ENCODE peak calls at places on chromosomes 4 and X, in eight cellular contexts. V, D, U, K, C, H, N and Z are unnamed samples.
A peak's percentile ranks its signal among the peaks of the same experiment; 100 is the strongest.

GRCh38 chr4:128468485-128468989 is 180.9 kb upstream of the PGRMC2 start:
- DNase-seq in K (no peak), U (peak; percentile 76), V (no peak), D (peak; percentile 98), N (peak; percentile 37), H (no peak), C (no peak), Z (peak; percentile 83)

GRCh38 chr4:185534850-185535761 is at the start of gene PDLIM3:
- DNase-seq in U (peak; percentile 80), C (peak; percentile 84), N (peak; percentile 89), V (peak; percentile 77), K (peak; percentile 12), H (no peak), D (peak; percentile 51), Z (no peak)

GRCh38 chrX:1419545-1420355 is 27.8 kb upstream of the SLC25A6 start:
- DNase-seq in N (no peak), D (no peak), U (no peak), V (no peak), K (no peak), C (no peak), H (no peak), Z (no peak)

GRCh38 chrX:153889123-153889522 is 3.1 kb upstream of the L1CAM start:
- DNase-seq in N (no peak), D (no peak), V (no peak), K (no peak), C (no peak), H (no peak), U (no peak), Z (no peak)

GRCh38 chr4:41644288-41644914 is 104.1 kb downstream of the PHOX2B start:
- DNase-seq in K (no peak), C (peak; percentile 92), U (peak; percentile 84), D (peak; percentile 55), N (peak; percentile 75), H (no peak), V (no peak), Z (no peak)

GRCh38 chr4:76626686-76627465 is 191.8 kb downstream of the SHROOM3 start:
- DNase-seq in U (no peak), D (no peak), H (no peak), C (no peak), V (no peak), K (no peak), N (peak; percentile 21), Z (peak; percentile 26)

GRCh38 chr4:19381068-19381467 is 870.6 kb upstream of the SLIT2 start:
- DNase-seq in C (no peak), N (no peak), K (no peak), U (no peak), D (peak; percentile 80), H (no peak), V (no peak), Z (peak; percentile 81)

GRCh38 chr4:38189445-38189844 is 229.2 kb downstream of the PTTG2 start:
- DNase-seq in K (peak; percentile 90), V (no peak), N (no peak), D (peak; percentile 91), U (no peak), C (no peak), H (no peak), Z (peak; percentile 89)

GRCh38 chrX:83469551-83469950 is 38.5 kb upstream of the POU3F4 start:
- DNase-seq in K (no peak), V (peak; percentile 62), N (peak; percentile 15), U (peak; percentile 21), D (peak; percentile 10), C (peak; percentile 29), H (peak; percentile 66), Z (peak; percentile 49)

GRCh38 chrX:23554304-23554703 is 113.0 kb upstream of the PRDX4 start:
- DNase-seq in V (peak; percentile 29), D (peak; percentile 53), C (peak; percentile 63), U (peak; percentile 72), K (peak; percentile 22), N (peak; percentile 10), H (peak; percentile 9), Z (peak; percentile 68)

GRCh38 chrX:6851140-6851539 is 296.4 kb upstream of the STS start:
- DNase-seq in N (no peak), V (no peak), D (no peak), H (peak; percentile 36), U (no peak), C (no peak), K (no peak), Z (no peak)

GRCh38 chrX:122777766-122778165 is 406.3 kb upstream of the GRIA3 start:
- DNase-seq in D (no peak), H (no peak), V (no peak), C (no peak), N (no peak), U (no peak), K (no peak), Z (no peak)

GRCh38 chr4:166165829-166166420 is 292.9 kb downstream of the TLL1 start:
- DNase-seq in C (peak; percentile 79), K (peak; percentile 77), U (peak; percentile 85), H (peak; percentile 68), D (peak; percentile 81), V (peak; percentile 77), N (peak; percentile 37), Z (peak; percentile 82)

GRCh38 chr4:100816646-100817045 is 298.8 kb upstream of the EMCN start:
- DNase-seq in U (peak; percentile 15), D (no peak), C (no peak), K (no peak), V (no peak), N (no peak), H (no peak), Z (peak; percentile 19)
- TF ChIP-seq EZH2phosphoT487 in U (no peak), D (no peak), C (no peak), K (no peak), V (no peak), N (no peak), H (no peak), Z (no peak)

GRCh38 chr4:153296424-153296823 is 48.1 kb upstream of the MND1 start:
- DNase-seq in V (no peak), H (no peak), N (no peak), U (peak; percentile 73), C (peak; percentile 11), K (no peak), D (peak; percentile 64), Z (no peak)

GRCh38 chr4:153294631-153295030 is 49.9 kb upstream of the MND1 start:
- DNase-seq in C (no peak), U (no peak), D (peak; percentile 56), K (no peak), N (no peak), H (no peak), V (no peak), Z (peak; percentile 25)

GRCh38 chr4:153293675-153294057 is 50.8 kb upstream of the MND1 start:
- DNase-seq in D (no peak), V (no peak), H (no peak), C (no peak), K (no peak), N (no peak), U (no peak), Z (no peak)

GRCh38 chr4:153297116-153297515 is 47.4 kb upstream of the MND1 start:
- DNase-seq in H (no peak), V (no peak), D (peak; percentile 15), U (no peak), C (no peak), K (no peak), N (no peak), Z (no peak)

DNA sequence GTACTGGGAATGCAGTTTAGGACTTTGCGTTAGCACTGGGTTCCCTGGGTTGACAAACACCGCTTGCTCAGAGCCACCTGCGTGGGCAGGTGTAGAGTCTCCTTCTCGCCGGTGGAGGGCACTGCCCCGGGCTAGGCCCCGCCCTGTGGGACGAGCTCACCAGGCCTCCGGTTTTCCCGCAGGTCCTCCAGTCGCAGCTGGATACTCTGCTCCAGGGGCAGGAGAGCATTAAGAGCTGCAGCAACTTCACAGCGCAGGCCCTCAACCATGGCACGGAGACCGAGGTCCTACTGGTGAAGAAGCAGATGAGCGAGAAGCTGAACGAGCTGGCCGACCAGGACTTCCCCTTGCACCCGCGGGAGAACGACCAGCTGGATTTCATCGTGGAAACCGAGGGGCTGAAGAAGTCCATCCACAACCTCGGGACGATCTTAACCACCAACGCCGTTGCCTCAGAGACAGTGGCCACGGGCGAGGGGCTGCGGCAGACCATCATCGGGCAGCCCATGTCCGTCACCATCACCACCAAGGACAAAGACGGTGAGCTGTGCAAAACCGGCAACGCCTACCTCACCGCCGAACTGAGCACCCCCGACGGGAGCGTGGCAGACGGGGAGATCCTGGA is 49.2 kb upstream of the MND1 start:
- DNase-seq in C (no peak), N (no peak), V (no peak), K (no peak), D (no peak), U (no peak), H (no peak), Z (no peak)
- H3K9me3 ChIP-seq in C (no peaks in the 10 kb centered on the region), N (peaks cover 7% of the 10 kb centered on the region), V (no peaks in the 10 kb centered on the region), K (peaks cover 3% of the 10 kb centered on the region), D (no peaks in the 10 kb centered on the region), U (no peaks in the 10 kb centered on the region), H (no peaks in the 10 kb centered on the region), Z (no peaks in the 10 kb centered on the region)

GRCh38 chrX:119878740-119879139 is 7.1 kb downstream of the NDUFA1 start:
- DNase-seq in D (no peak), H (no peak), U (no peak), V (no peak), N (no peak), C (no peak), K (no peak), Z (no peak)

GRCh38 chrX:119885554-119886428 is 9.9 kb upstream of the AKAP14 start:
- DNase-seq in D (no peak), C (no peak), H (peak; percentile 13), K (no peak), N (no peak), V (peak; percentile 93), U (no peak), Z (peak; percentile 31)

GRCh38 chrX:119880552-119881437 is 9.2 kb downstream of the NDUFA1 start:
- DNase-seq in V (peak; percentile 86), U (peak; percentile 57), C (peak; percentile 52), N (peak; percentile 71), D (peak; percentile 73), H (peak; percentile 76), K (peak; percentile 23), Z (peak; percentile 69)

GRCh38 chrX:119880076-119880475 is 8.4 kb downstream of the NDUFA1 start:
- DNase-seq in U (no peak), D (no peak), N (no peak), K (no peak), C (no peak), V (peak; percentile 80), H (peak; percentile 64), Z (no peak)
- TF ChIP-seq EZH2phosphoT487 in U (no peak), D (no peak), N (no peak), K (no peak), C (no peak), V (no peak), H (no peak), Z (no peak)

GRCh38 chr4:84501197-84501492 is 2.1 kb upstream of the NKX6-1 start:
- DNase-seq in K (no peak), U (no peak), D (no peak), H (no peak), C (peak; percentile 43), V (no peak), N (no peak), Z (no peak)

GRCh38 chr4:84502333-84502954 is 3.4 kb upstream of the NKX6-1 start:
- DNase-seq in C (no peak), N (no peak), H (no peak), U (no peak), V (no peak), D (no peak), K (no peak), Z (no peak)

GRCh38 chr4:84501721-84502267 is 2.7 kb upstream of the NKX6-1 start:
- DNase-seq in U (no peak), V (no peak), N (no peak), C (peak; percentile 55), D (no peak), K (no peak), H (no peak), Z (no peak)

GRCh38 chr4:84499065-84499982 is at the start of gene NKX6-1:
- DNase-seq in V (no peak), N (peak; percentile 92), U (peak; percentile 83), D (peak; percentile 68), H (no peak), K (peak; percentile 87), C (peak; percentile 99), Z (peak; percentile 91)

GRCh38 chr4:84500386-84501196 is 1.5 kb upstream of the NKX6-1 start:
- DNase-seq in K (no peak), N (no peak), H (no peak), V (no peak), C (no peak), D (no peak), U (no peak), Z (no peak)
- H3K9me3 ChIP-seq in K (no peaks in the 10 kb centered on the region), N (no peaks in the 10 kb centered on the region), H (no peaks in the 10 kb centered on the region), V (no peaks in the 10 kb centered on the region), C (no peaks in the 10 kb centered on the region), D (no peaks in the 10 kb centered on the region), U (no peaks in the 10 kb centered on the region), Z (no peaks in the 10 kb centered on the region)